ENCODE peak calls at places on chromosome 16, in seven cellular contexts. X is SJCRH30; L is CD4-positive, CD25-positive, alpha-beta regulatory T cell; P is right lobe of liver; Y is A549; Z is thoracic aorta; K is upper lobe of right lung. D is an unnamed sample.

GRCh38 chr16:89764711-89765201 is 43.4 kb downstream of the ZNF276 start:
- DNase-seq in Y (no peak), L (peak), X (no peak), Z (peak), P (peak), K (peak), D (peak)

GRCh38 chr16:79698341-79698753 is 97.8 kb upstream of the MAF start:
- DNase-seq in L (no peak), X (peak), K (no peak), Y (no peak), P (no peak), Z (no peak), D (no peak)

GRCh38 chr16:78098087-78098486 is 1.4 kb upstream of the WWOX start:
- DNase-seq in Z (no peak), P (no peak), L (no peak), K (no peak), Y (no peak), X (no peak), D (no peak)

GRCh38 chr16:75497558-75497957 is 2.3 kb upstream of the CHST6 start:
- DNase-seq in P (no peak), Z (no peak), X (no peak), L (no peak), K (no peak), Y (no peak), D (no peak)

GRCh38 chr16:8751481-8752311 is 45.7 kb downstream of the TMEM186 start:
- DNase-seq in X (peak), P (no peak), K (no peak), Z (no peak), L (no peak), Y (peak), D (no peak)

GRCh38 chr16:49446805-49447204 is 73.2 kb downstream of the C16orf78 start:
- DNase-seq in Y (no peak), K (no peak), Z (no peak), X (no peak), P (no peak), L (no peak), D (no peak)

GRCh38 chr16:11050536-11050935 is 106.2 kb downstream of the CLEC16A start:
- DNase-seq in Z (no peak), Y (no peak), P (no peak), K (no peak), X (no peak), L (no peak), D (no peak)

GRCh38 chr16:49843758-49844157 is 12.2 kb downstream of the ZNF423 start:
- DNase-seq in P (no peak), Z (no peak), K (no peak), Y (no peak), L (no peak), X (no peak), D (no peak)

GRCh38 chr16:89733792-89734191 is 12.5 kb downstream of the ZNF276 start:
- DNase-seq in Z (no peak), X (no peak), K (no peak), P (no peak), L (no peak), Y (no peak), D (no peak)

GRCh38 chr16:50879873-50880695 is 138.2 kb downstream of the CYLD start:
- DNase-seq in P (peak), Y (peak), K (no peak), X (no peak), L (no peak), Z (no peak), D (no peak)

GRCh38 chr16:87406495-87407088 is 14.5 kb downstream of the MAP1LC3B start:
- DNase-seq in Z (no peak), P (no peak), L (no peak), Y (no peak), X (no peak), K (peak), D (no peak)

GRCh38 chr16:72875291-72876036 is 172.5 kb downstream of the ZFHX3 start:
- DNase-seq in Z (no peak), L (no peak), K (no peak), X (no peak), P (no peak), Y (peak), D (no peak)

GRCh38 chr16:56382901-56383355 is 42.4 kb downstream of the AMFR start:
- DNase-seq in K (no peak), P (no peak), Z (no peak), X (no peak), L (no peak), Y (peak), D (no peak)

GRCh38 chr16:66662445-66663194 is 33.9 kb downstream of the CMTM4 start:
- DNase-seq in K (no peak), X (no peak), Y (peak), L (no peak), Z (no peak), P (no peak), D (peak)

GRCh38 chr16:2233872-2234812 is 2.1 kb upstream of the DNASE1L2 start:
- DNase-seq in X (no peak), Z (no peak), K (no peak), L (no peak), P (no peak), Y (no peak), D (no peak)

GRCh38 chr16:4032768-4033167 is 83.5 kb downstream of the ADCY9 start:
- DNase-seq in Y (no peak), K (peak), X (no peak), P (no peak), Z (peak), L (no peak), D (peak)

GRCh38 chr16:85522842-85523601 is 90.1 kb upstream of the GSE1 start:
- DNase-seq in L (no peak), X (peak), Z (no peak), Y (no peak), K (no peak), P (no peak), D (no peak)

GRCh38 chr16:1961651-1962067 is 2.3 kb downstream of the NDUFB10 start:
- DNase-seq in X (no peak), Z (no peak), K (no peak), L (no peak), P (no peak), Y (peak), D (no peak)

GRCh38 chr16:30660424-30661251 is 2.4 kb downstream of the FBRS start:
- DNase-seq in Y (no peak), X (no peak), P (no peak), K (no peak), L (peak), Z (no peak), D (peak)

GRCh38 chr16:57801856-57802634 is at the start of gene KIFC3:
- DNase-seq in Z (peak), K (peak), Y (peak), P (peak), X (peak), L (peak), D (peak)
- H3K4me3 ChIP-seq in Z (peak), K (peak), Y (peak), P (peak), X (peak), L (no peak), D (peak)

GRCh38 chr16:24125199-24125598 is 130.9 kb upstream of the CACNG3 start:
- DNase-seq in Z (no peak), P (no peak), K (no peak), L (no peak), Y (no peak), X (no peak), D (no peak)
- H3K4me3 ChIP-seq in Z (no peak), P (no peak), K (no peak), L (no peak), Y (no peak), X (no peak), D (no peak)

GRCh38 chr16:57629516-57630401 is 1.3 kb downstream of the ADGRG1 start:
- DNase-seq in X (no peak), Z (no peak), L (no peak), Y (no peak), P (no peak), K (no peak), D (no peak)
- H3K4me3 ChIP-seq in X (no peak), Z (peak), L (no peak), Y (peak), P (no peak), K (peak), D (no peak)

GRCh38 chr16:14302031-14302398 is 230.9 kb downstream of the MRTFB start:
- DNase-seq in Y (peak), X (peak), P (peak), L (no peak), K (peak), Z (no peak), D (peak)

GRCh38 chr16:14302399-14303181 is 231.5 kb downstream of the MRTFB start:
- DNase-seq in Y (peak), Z (no peak), L (no peak), X (peak), K (no peak), P (no peak), D (no peak)

GRCh38 chr16:14298374-14299122 is 227.4 kb downstream of the MRTFB start:
- DNase-seq in X (no peak), K (peak), Z (no peak), Y (no peak), L (no peak), P (no peak), D (no peak)

GRCh38 chr16:14301150-14302030 is 230.3 kb downstream of the MRTFB start:
- DNase-seq in X (peak), K (peak), Z (no peak), P (no peak), L (no peak), Y (peak), D (no peak)

GRCh38 chr16:14300631-14301149 is 229.6 kb downstream of the MRTFB start:
- DNase-seq in L (peak), K (peak), Z (peak), Y (peak), X (peak), P (peak), D (peak)
- H3K4me3 ChIP-seq in L (no peak), K (peak), Z (peak), Y (peak), X (peak), P (no peak), D (no peak)

DNA sequence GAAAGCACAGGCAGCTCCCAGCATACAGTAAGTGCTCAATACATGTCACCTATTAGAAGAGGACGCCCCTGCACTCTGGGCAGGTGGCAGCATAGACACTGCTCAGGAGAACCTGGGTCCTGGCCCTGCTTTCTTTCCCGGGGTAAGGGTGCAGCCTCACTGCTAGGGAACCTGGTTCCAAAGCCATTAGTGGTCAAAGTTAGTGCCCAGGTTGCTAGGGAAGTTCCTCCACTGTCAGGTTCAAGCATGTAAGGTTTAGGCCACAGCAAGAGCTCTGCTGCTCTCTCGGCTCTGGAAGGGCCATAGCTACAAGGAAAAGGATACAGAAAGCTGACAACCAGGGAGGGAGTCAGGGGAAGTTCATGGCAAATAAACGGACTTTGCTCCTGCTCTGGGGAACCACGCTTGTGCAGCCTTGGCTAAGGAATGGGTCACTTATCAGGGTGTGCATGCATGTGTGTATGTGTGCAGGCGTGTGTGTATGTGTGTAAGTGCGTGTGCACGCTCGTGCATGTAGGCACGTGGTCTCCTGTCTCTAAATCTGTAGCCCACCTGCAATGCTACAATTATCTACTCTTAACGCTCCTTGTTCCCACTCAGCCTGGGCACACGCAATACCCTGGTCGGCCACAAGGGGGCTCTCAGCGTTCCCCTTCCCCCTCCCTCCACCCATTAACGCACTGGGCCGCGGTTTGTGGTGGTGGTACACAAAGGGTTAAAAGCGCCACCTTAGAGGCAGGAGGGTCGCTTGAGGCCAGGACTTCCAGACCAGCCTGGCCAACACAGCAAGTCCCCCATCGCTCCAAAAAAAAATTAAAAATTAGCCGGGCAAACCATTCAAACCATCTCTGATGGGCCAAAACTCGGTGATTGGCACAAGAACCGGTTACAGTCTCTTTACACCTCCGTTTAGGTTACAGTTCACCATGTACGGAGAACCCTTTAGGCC is 48.5 kb upstream of the KDM8 start:
- DNase-seq in Z (no peak), P (peak), Y (peak), X (peak), K (peak), L (peak), D (peak)
- H3K4me3 ChIP-seq in Z (no peak), P (no peak), Y (peak), X (no peak), K (no peak), L (no peak), D (no peak)

GRCh38 chr16:14566599-14566998 is 63.5 kb downstream of the PARN start:
- DNase-seq in Z (no peak), P (no peak), X (no peak), K (no peak), L (no peak), Y (no peak), D (no peak)

GRCh38 chr16:14576069-14576468 is 54.0 kb downstream of the PARN start:
- DNase-seq in K (no peak), P (no peak), Z (no peak), Y (no peak), X (no peak), L (no peak), D (no peak)

GRCh38 chr16:14569213-14569612 is 60.8 kb downstream of the PARN start:
- DNase-seq in K (no peak), P (no peak), Z (no peak), L (no peak), Y (no peak), X (no peak), D (no peak)

GRCh38 chr16:14576532-14576931 is 53.5 kb downstream of the PARN start:
- DNase-seq in Y (no peak), X (no peak), K (no peak), P (no peak), Z (no peak), L (no peak), D (no peak)

DNA sequence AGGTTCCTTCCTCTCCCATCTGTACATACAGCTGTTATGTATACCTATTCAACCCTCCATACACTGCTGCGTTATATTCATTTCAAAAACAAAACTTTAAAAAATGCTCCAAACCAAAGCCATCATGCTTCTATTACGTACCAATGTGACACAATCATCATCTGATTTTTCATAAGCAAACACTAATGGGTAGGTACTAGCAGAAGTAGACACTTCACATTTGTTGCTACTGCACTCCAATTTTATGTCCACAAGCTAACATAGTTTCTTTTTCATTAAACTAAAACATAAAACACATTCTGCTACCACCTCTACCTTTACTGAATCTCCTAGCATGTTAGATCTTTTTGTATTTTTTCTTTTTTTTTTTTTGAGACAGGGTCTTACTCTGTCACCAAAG is 57.5 kb downstream of the PARN start:
- DNase-seq in Y (no peak), K (no peak), P (no peak), X (no peak), Z (no peak), L (no peak), D (no peak)
- H3K4me3 ChIP-seq in Y (no peak), K (no peak), P (no peak), X (no peak), Z (no peak), L (no peak), D (no peak)